ENCODE peak calls at places on chromosomes 13 and 19, in ten cellular contexts. S, K, X, F, I, U, B, E, V and M are unnamed samples.

GRCh38 chr19:49682274-49682673 is 5.2 kb downstream of the PRMT1 start:
- DNase-seq in S (no peak), K (no peak), X (no peak), F (no peak), I (no peak), U (no peak), B (no peak), E (no peak), V (no peak), M (no peak)

GRCh38 chr19:15320118-15320517 is 12.2 kb downstream of the BRD4 start:
- DNase-seq in S (no peak), K (no peak), X (no peak), F (peak), I (no peak), U (no peak), B (no peak), E (no peak), V (no peak), M (no peak)

GRCh38 chr19:8307400-8307964 is 676 bp downstream of the CD320 start:
- DNase-seq in S (no peak), K (no peak), X (peak), F (no peak), I (peak), U (no peak), B (peak), E (no peak), V (peak), M (no peak)

GRCh38 chr13:98474761-98475160 is 102.1 kb downstream of the STK24 start:
- DNase-seq in S (no peak), K (no peak), X (no peak), F (no peak), I (no peak), U (no peak), B (no peak), E (no peak), V (no peak), M (no peak)

GRCh38 chr19:5679289-5680082 is 830 bp downstream of the MICOS13 start:
- DNase-seq in S (no peak), K (no peak), X (peak), F (no peak), I (no peak), U (no peak), B (no peak), E (no peak), V (no peak), M (no peak)

GRCh38 chr19:41584931-41585330 is 9.0 kb downstream of the CEACAM21 start:
- DNase-seq in S (no peak), K (no peak), X (no peak), F (no peak), I (no peak), U (no peak), B (no peak), E (no peak), V (no peak), M (no peak)

GRCh38 chr13:20182231-20182846 is 10.4 kb downstream of the GJB2 start:
- DNase-seq in S (no peak), K (peak), X (peak), F (peak), I (no peak), U (peak), B (peak), E (peak), V (no peak), M (no peak)

GRCh38 chr13:98839826-98840769 is 87.6 kb upstream of the SLC15A1 start:
- DNase-seq in S (peak), K (peak), X (peak), F (no peak), I (no peak), U (peak), B (peak), E (peak), V (peak), M (no peak)

GRCh38 chr13:34943675-34944634 is 1.9 kb downstream of the NBEA start:
- DNase-seq in S (no peak), K (no peak), X (no peak), F (no peak), I (no peak), U (no peak), B (peak), E (no peak), V (no peak), M (no peak)

GRCh38 chr13:95741584-95742563 is 64.9 kb downstream of the DNAJC3 start:
- DNase-seq in S (no peak), K (no peak), X (no peak), F (no peak), I (no peak), U (no peak), B (peak), E (no peak), V (no peak), M (no peak)

GRCh38 chr19:28956971-28957370 is 256.0 kb downstream of the UQCRFS1 start:
- DNase-seq in S (no peak), K (no peak), X (no peak), F (no peak), I (no peak), U (no peak), B (no peak), E (no peak), V (no peak), M (no peak)

GRCh38 chr13:66618702-66619101 is 611.4 kb downstream of the PCDH9 start:
- DNase-seq in S (no peak), K (peak), X (peak), F (no peak), I (no peak), U (no peak), B (no peak), E (no peak), V (no peak), M (no peak)
- TF ChIP-seq CTCF in S (no peak), K (peak), X (no peak), F (peak), I (no peak), U (peak), B (no peak), E (no peak), V (peak), M (no peak)

GRCh38 chr13:31209172-31209818 is 9.5 kb downstream of the B3GLCT start:
- DNase-seq in S (peak), K (no peak), X (no peak), F (no peak), I (peak), U (peak), B (no peak), E (no peak), V (no peak), M (no peak)
- TF ChIP-seq CTCF in S (no peak), K (no peak), X (no peak), F (no peak), I (no peak), U (no peak), B (no peak), E (no peak), V (no peak), M (no peak)

GRCh38 chr19:19738564-19738963 is 5.7 kb upstream of the ZNF14 start:
- DNase-seq in S (no peak), K (no peak), X (no peak), F (no peak), I (no peak), U (no peak), B (no peak), E (peak), V (no peak), M (no peak)

GRCh38 chr19:19737559-19738332 is 4.8 kb upstream of the ZNF14 start:
- DNase-seq in S (no peak), K (no peak), X (no peak), F (no peak), I (no peak), U (no peak), B (no peak), E (peak), V (no peak), M (no peak)

DNA sequence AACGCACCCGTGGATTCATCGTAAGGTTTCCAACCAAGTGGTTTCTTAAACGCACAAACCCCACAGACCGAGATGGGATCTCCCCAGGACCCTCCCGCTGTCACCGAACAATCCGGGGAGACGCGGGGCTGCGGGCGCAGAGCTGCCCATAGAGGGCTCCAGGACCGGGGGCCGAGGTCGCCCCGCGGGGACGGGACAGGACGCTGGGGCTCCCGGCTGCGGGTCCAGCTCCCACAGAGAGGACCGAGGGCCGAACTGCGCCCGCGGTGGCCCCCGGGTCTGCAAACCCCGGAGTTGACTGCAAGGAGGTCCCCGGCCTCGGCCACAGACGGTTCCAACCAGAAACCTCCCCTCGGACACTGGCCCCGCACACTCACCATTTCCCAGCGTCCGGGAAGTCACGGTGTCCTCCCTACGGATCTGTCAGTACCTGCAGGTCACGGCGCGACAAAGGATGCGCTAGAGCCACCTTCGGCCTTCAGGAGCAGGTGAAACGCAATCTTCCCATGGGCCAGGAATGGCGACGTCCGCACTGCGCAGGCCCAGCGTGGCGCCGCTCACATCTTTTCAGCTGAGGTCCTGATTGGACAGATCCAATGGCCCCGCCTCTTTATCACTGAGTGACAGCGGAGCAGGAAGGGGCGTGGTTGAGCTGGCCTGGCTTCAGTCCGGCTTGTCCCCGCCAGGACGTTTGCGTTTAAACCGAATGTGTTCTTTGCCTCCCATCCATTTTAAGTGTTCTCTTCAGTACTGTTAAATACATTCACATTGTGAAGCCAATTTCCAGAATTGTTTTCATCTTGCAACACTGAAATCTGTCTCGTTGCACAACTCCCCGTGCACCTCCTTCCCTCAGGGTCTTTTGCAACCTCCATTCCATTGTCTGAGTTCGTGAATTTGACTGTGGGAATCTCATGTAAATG is at the start of gene ZNF14:
- DNase-seq in S (peak), K (peak), X (peak), F (peak), I (peak), U (peak), B (peak), E (peak), V (peak), M (peak)
- TF ChIP-seq CTCF in S (peak), K (no peak), X (peak), F (peak), I (peak), U (no peak), B (peak), E (no peak), V (no peak), M (no peak)

GRCh38 chr19:35992902-35993765 is 1.9 kb upstream of the SDHAF1 start:
- DNase-seq in S (no peak), K (no peak), X (no peak), F (no peak), I (no peak), U (no peak), B (peak), E (no peak), V (no peak), M (no peak)

GRCh38 chr19:35995655-35995993 is 636 bp downstream of the SDHAF1 start:
- DNase-seq in S (peak), K (peak), X (peak), F (no peak), I (no peak), U (peak), B (peak), E (peak), V (peak), M (peak)

GRCh38 chr19:35996777-35997176 is 1.8 kb downstream of the SDHAF1 start:
- DNase-seq in S (no peak), K (no peak), X (no peak), F (no peak), I (no peak), U (no peak), B (no peak), E (no peak), V (no peak), M (no peak)

GRCh38 chr19:35991731-35992450 is 3.1 kb upstream of the SDHAF1 start:
- DNase-seq in S (no peak), K (no peak), X (no peak), F (no peak), I (no peak), U (no peak), B (no peak), E (no peak), V (no peak), M (no peak)

DNA sequence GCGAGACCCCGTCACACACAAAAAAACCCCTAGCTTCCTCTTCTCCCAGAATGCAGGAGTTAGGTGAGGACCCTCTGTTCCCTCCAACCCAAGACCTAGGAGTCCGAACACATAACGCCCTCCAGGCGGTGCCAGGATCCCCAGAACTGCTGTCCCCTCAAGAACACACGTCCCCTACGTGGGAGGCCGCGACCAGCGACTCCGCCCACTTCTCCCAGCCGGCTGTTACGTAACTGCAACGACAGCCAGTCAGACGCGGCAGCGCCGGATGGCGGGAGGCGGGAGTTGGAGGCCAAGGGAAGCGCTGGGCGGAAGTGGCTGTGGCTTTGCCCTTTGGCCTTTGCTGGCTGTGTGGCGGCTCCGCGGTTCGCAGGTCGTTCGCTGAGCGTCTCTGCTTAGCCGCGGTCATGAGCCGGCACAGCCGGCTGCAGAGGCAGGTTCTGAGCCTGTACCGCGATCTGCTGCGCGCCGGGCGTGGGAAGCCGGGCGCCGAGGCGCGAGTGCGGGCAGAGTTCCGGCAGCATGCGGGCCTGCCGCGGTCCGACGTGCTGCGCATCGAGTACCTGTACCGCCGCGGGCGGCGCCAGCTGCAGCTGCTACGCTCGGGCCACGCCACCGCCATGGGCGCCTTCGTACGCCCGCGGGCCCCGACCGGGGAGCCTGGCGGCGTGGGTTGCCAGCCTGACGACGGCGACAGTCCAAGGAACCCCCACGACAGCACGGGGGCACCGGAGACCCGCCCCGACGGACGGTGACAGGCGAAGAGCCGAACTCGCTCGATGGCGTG is at the start of gene SDHAF1:
- DNase-seq in S (peak), K (peak), X (peak), F (peak), I (peak), U (peak), B (peak), E (peak), V (peak), M (peak)
- TF ChIP-seq CTCF in S (no peak), K (no peak), X (no peak), F (no peak), I (no peak), U (no peak), B (no peak), E (no peak), V (no peak), M (no peak)

DNA sequence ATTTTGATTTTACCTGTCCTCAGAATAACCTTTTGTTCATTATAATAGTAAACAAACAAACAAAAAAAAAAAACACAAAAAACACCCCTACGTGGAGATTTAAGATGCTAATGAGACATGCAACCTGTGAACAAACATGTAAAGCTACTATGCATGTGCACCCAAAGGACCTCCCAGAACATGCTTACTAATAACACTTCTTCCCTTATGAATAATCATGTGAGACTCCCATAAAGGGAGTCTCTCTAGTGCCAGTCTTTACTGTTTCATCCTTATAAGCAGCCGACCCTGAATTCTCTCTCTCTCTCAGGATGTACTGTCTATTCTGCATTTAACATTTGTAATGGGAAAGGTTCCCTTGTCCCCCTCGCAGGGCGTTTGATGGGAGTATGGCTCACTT is 1051.1 kb downstream of the PCDH17 start:
- DNase-seq in S (no peak), K (no peak), X (no peak), F (no peak), I (no peak), U (no peak), B (no peak), E (no peak), V (no peak), M (no peak)
- TF ChIP-seq CTCF in S (no peak), K (no peak), X (no peak), F (no peak), I (no peak), U (no peak), B (no peak), E (no peak), V (no peak), M (no peak)

GRCh38 chr13:31947105-31947504 is 84.5 kb upstream of the FRY start:
- DNase-seq in S (no peak), K (no peak), X (peak), F (no peak), I (no peak), U (no peak), B (no peak), E (no peak), V (no peak), M (no peak)
- TF ChIP-seq CTCF in S (no peak), K (no peak), X (peak), F (peak), I (no peak), U (no peak), B (no peak), E (no peak), V (no peak), M (no peak)

DNA sequence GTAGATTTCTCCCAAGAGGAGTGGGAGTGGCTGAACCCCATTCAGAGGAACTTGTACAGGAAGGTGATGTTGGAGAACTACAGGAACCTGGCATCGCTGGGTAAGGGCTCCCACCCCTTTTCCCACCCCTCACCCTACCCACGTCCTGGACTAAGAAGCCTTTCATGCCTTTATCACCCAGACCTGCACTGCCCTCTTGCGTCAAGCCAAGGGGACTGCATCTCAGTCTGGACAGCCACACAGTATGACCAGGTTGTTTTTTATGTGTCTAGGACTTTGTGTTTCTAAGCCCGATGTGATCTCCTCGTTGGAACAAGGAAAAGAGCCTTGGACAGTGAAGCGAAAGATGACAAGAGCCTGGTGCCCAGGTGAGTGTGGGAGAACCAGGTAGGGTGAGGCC is 8.8 kb downstream of the ZFP28 start:
- DNase-seq in S (no peak), K (no peak), X (no peak), F (no peak), I (no peak), U (no peak), B (no peak), E (no peak), V (no peak), M (no peak)
- TF ChIP-seq CTCF in S (no peak), K (no peak), X (no peak), F (peak), I (no peak), U (no peak), B (peak), E (no peak), V (no peak), M (no peak)

GRCh38 chr19:13951043-13951442 is 1.3 kb upstream of the DCAF15 start:
- DNase-seq in S (no peak), K (no peak), X (no peak), F (no peak), I (no peak), U (no peak), B (no peak), E (no peak), V (no peak), M (no peak)

GRCh38 chr19:13952154-13953020 is at the start of gene DCAF15:
- DNase-seq in S (peak), K (peak), X (peak), F (peak), I (peak), U (peak), B (peak), E (peak), V (peak), M (peak)

GRCh38 chr19:13954185-13954584 is 1.9 kb downstream of the DCAF15 start:
- DNase-seq in S (no peak), K (no peak), X (no peak), F (no peak), I (no peak), U (no peak), B (no peak), E (no peak), V (no peak), M (no peak)

GRCh38 chr19:13951799-13952153 is 533 bp upstream of the DCAF15 start:
- DNase-seq in S (no peak), K (no peak), X (no peak), F (no peak), I (no peak), U (no peak), B (no peak), E (no peak), V (no peak), M (no peak)

DNA sequence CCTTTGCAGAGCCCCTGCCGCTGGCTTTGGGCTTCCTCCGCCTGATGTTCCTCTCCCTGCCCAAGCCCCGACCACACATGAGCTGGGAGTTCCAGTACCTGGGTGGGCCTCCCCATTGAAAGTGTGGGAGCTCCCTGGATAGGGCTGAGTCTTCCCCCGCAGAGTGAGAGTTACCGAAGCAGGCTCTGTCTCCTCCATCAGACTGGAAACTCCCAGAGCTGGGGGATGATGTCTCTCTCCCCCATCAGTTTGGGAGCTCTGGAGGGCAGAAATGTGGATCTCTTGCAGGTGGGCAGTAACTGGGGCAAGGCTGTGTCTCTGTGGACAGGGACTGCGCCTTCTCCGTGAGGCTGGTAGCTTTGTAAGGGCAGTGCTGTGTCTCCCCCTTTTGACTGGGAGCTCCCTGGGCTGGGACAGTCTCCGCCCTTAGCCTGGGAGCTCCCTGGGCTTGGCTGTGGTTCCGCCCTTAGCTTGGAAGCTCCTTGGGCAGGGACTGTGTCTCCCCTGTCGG is 767 bp downstream of the DCAF15 start:
- DNase-seq in S (peak), K (peak), X (peak), F (peak), I (no peak), U (no peak), B (no peak), E (no peak), V (peak), M (no peak)
- TF ChIP-seq CTCF in S (no peak), K (no peak), X (no peak), F (peak), I (no peak), U (no peak), B (no peak), E (no peak), V (no peak), M (no peak)

GRCh38 chr13:45194081-45194939 is 6.5 kb downstream of the KCTD4 start:
- DNase-seq in S (peak), K (no peak), X (no peak), F (no peak), I (peak), U (no peak), B (no peak), E (no peak), V (no peak), M (no peak)
- TF ChIP-seq CTCF in S (no peak), K (no peak), X (no peak), F (peak), I (peak), U (peak), B (no peak), E (no peak), V (no peak), M (no peak)